ENCODE peak calls at places on chromosomes 16 and 17, in eight cellular contexts. Y is posterior vena cava, N is M059J, X is NCI-H524 treated with DMSO at 0.1 percent for 48 hours, K is NCI-H2081, V is AG10803, J is GM06990, I is NCI-H1930. O is an unnamed sample.

GRCh38 chr17:29273924-29274323 is 20.0 kb downstream of the NUFIP2 start:
- DNase-seq in Y (no peak), N (no peak), X (no peak), K (no peak), V (no peak), J (no peak), I (no peak), O (no peak)

GRCh38 chr16:50695017-50696000 is 1.9 kb downstream of the NOD2 start:
- DNase-seq in Y (no peak), N (no peak), X (no peak), K (no peak), V (no peak), J (no peak), I (no peak), O (no peak)

GRCh38 chr16:30956601-30957455 is 726 bp upstream of the SETD1A start:
- DNase-seq in Y (peak; percentile 96), N (peak; percentile 89), X (peak; percentile 46), K (peak; percentile 42), V (peak; percentile 78), J (peak; percentile 86), I (peak; percentile 80), O (peak; percentile 82)

GRCh38 chr17:76446449-76447231 is 6.3 kb downstream of the UBE2O start:
- DNase-seq in Y (peak; percentile 26), N (peak; percentile 96), X (no peak), K (no peak), V (peak; percentile 71), J (no peak), I (no peak), O (no peak)

GRCh38 chr16:84720180-84720579 is 20.4 kb downstream of the USP10 start:
- DNase-seq in Y (no peak), N (no peak), X (peak; percentile 53), K (no peak), V (peak; percentile 77), J (no peak), I (no peak), O (no peak)

GRCh38 chr17:72110231-72110952 is 10.4 kb upstream of the SOX9 start:
- DNase-seq in Y (no peak), N (no peak), X (no peak), K (no peak), V (no peak), J (no peak), I (no peak), O (no peak)

GRCh38 chr17:3889613-3890012 is 3.2 kb downstream of the CAMKK1 start:
- DNase-seq in Y (no peak), N (no peak), X (no peak), K (no peak), V (no peak), J (no peak), I (no peak), O (no peak)

GRCh38 chr16:57102888-57103879 is 10.8 kb downstream of the CPNE2 start:
- DNase-seq in Y (no peak), N (no peak), X (no peak), K (no peak), V (no peak), J (no peak), I (no peak), O (no peak)

GRCh38 chr17:1087381-1088241 is 90.7 kb downstream of the TIMM22 start:
- DNase-seq in Y (peak; percentile 90), N (peak; percentile 93), X (no peak), K (peak; percentile 86), V (peak; percentile 41), J (no peak), I (peak; percentile 69), O (no peak)

GRCh38 chr17:4658478-4659305 is 17.2 kb upstream of the ALOX15 start:
- DNase-seq in Y (no peak), N (peak; percentile 73), X (no peak), K (no peak), V (no peak), J (no peak), I (no peak), O (no peak)

GRCh38 chr17:37450090-37450489 is 39.6 kb upstream of the DUSP14 start:
- DNase-seq in Y (no peak), N (no peak), X (no peak), K (no peak), V (no peak), J (no peak), I (no peak), O (no peak)

GRCh38 chr17:74605361-74605760 is 13.3 kb upstream of the CD300LD start:
- DNase-seq in Y (peak; percentile 92), N (peak; percentile 92), X (no peak), K (no peak), V (peak; percentile 75), J (no peak), I (no peak), O (no peak)

GRCh38 chr16:24253192-24253591 is 2.9 kb upstream of the CACNG3 start:
- DNase-seq in Y (no peak), N (peak; percentile 26), X (no peak), K (peak; percentile 1), V (peak; percentile 24), J (peak; percentile 21), I (peak; percentile 84), O (no peak)

GRCh38 chr17:74822329-74823175 is 37.1 kb downstream of the GRIN2C start:
- DNase-seq in Y (no peak), N (no peak), X (no peak), K (no peak), V (no peak), J (no peak), I (no peak), O (no peak)

GRCh38 chr17:37725021-37725585 is 19.8 kb downstream of the HNF1B start:
- DNase-seq in Y (no peak), N (no peak), X (no peak), K (no peak), V (no peak), J (no peak), I (no peak), O (no peak)

GRCh38 chr17:76586741-76587487 is 1.3 kb upstream of the ST6GALNAC2 start:
- DNase-seq in Y (peak; percentile 60), N (no peak), X (peak; percentile 96), K (no peak), V (no peak), J (no peak), I (no peak), O (no peak)

GRCh38 chr16:79599256-79599836 is 1.2 kb downstream of the MAF start:
- DNase-seq in Y (no peak), N (peak; percentile 2), X (no peak), K (peak; percentile 21), V (no peak), J (peak; percentile 19), I (no peak), O (peak; percentile 10)

GRCh38 chr16:29674188-29674587 is 4.8 kb upstream of the QPRT start:
- DNase-seq in Y (no peak), N (peak; percentile 21), X (no peak), K (no peak), V (peak; percentile 30), J (no peak), I (no peak), O (no peak)

GRCh38 chr17:43673516-43674323 is 12.0 kb upstream of the MEOX1 start:
- DNase-seq in Y (peak; percentile 90), N (peak; percentile 56), X (no peak), K (peak; percentile 67), V (peak; percentile 52), J (no peak), I (peak; percentile 58), O (peak; percentile 60)

GRCh38 chr16:17161034-17161433 is 309.7 kb downstream of the XYLT1 start:
- DNase-seq in Y (no peak), N (peak; percentile 14), X (no peak), K (no peak), V (no peak), J (no peak), I (no peak), O (no peak)

GRCh38 chr16:68289621-68290329 is 21.0 kb downstream of the SLC7A6OS start:
- DNase-seq in Y (no peak), N (peak; percentile 79), X (no peak), K (no peak), V (peak; percentile 69), J (peak; percentile 69), I (no peak), O (peak; percentile 39)

GRCh38 chr17:79850571-79851460 is 11.6 kb upstream of the CBX4 start:
- DNase-seq in Y (no peak), N (peak; percentile 98), X (no peak), K (no peak), V (peak; percentile 72), J (no peak), I (no peak), O (no peak)

GRCh38 chr17:8332128-8332527 is 7.5 kb upstream of the ODF4 start:
- DNase-seq in Y (no peak), N (no peak), X (no peak), K (no peak), V (no peak), J (no peak), I (no peak), O (no peak)

GRCh38 chr17:69857412-69857835 is 217.6 kb upstream of the KCNJ16 start:
- DNase-seq in Y (no peak), N (peak; percentile 97), X (no peak), K (no peak), V (peak; percentile 93), J (no peak), I (peak; percentile 68), O (no peak)

GRCh38 chr17:82548681-82549303 is 29.3 kb downstream of the FOXK2 start:
- DNase-seq in Y (no peak), N (no peak), X (no peak), K (no peak), V (no peak), J (no peak), I (no peak), O (no peak)

GRCh38 chr16:68259421-68259820 is 4.9 kb upstream of the SLC7A6 start:
- DNase-seq in Y (no peak), N (no peak), X (no peak), K (no peak), V (no peak), J (no peak), I (no peak), O (no peak)

GRCh38 chr17:43979011-43979410 is 25.3 kb upstream of the PYY start:
- DNase-seq in Y (no peak), N (no peak), X (no peak), K (no peak), V (peak; percentile 51), J (no peak), I (no peak), O (no peak)

GRCh38 chr17:38427160-38427949 is 909 bp upstream of the ARHGAP23 start:
- DNase-seq in Y (no peak), N (no peak), X (no peak), K (no peak), V (no peak), J (no peak), I (no peak), O (no peak)

GRCh38 chr16:50665128-50665878 is 15.8 kb downstream of the SNX20 start:
- DNase-seq in Y (peak; percentile 93), N (peak; percentile 74), X (peak; percentile 14), K (peak; percentile 37), V (peak; percentile 60), J (peak; percentile 74), I (peak; percentile 32), O (peak; percentile 75)

GRCh38 chr17:21249911-21250703 is 3.1 kb downstream of the NATD1 start:
- DNase-seq in Y (no peak), N (no peak), X (no peak), K (no peak), V (peak; percentile 29), J (no peak), I (no peak), O (no peak)

GRCh38 chr16:66905633-66906539 is 12.8 kb downstream of the CDH16 start:
- DNase-seq in Y (no peak), N (peak; percentile 48), X (no peak), K (no peak), V (no peak), J (no peak), I (no peak), O (no peak)

GRCh38 chr17:17542906-17543635 is 46.9 kb upstream of the RASD1 start:
- DNase-seq in Y (no peak), N (no peak), X (no peak), K (no peak), V (no peak), J (no peak), I (no peak), O (no peak)

GRCh38 chr17:79325707-79326106 is 251.1 kb downstream of the ENGASE start:
- DNase-seq in Y (no peak), N (peak; percentile 7), X (no peak), K (no peak), V (no peak), J (no peak), I (no peak), O (no peak)

GRCh38 chr16:885391-885790 is 84.9 kb upstream of the GNG13 start:
- DNase-seq in Y (no peak), N (no peak), X (no peak), K (no peak), V (no peak), J (no peak), I (no peak), O (no peak)

O was measured in naive thymus-derived CD8-positive, alpha-beta T cell.